ENCODE peak calls at places on chromosomes 7 and 10, in four cellular contexts. D, R, E and B are unnamed samples.

GRCh38 chr7:121621947-121622346 is 225.8 kb upstream of the FAM3C start:
- DNase-seq in D (no peak), R (no peak), E (no peak), B (no peak)

GRCh38 chr10:97631098-97631497 is 2.2 kb downstream of the MORN4 start:
- DNase-seq in D (no peak), R (no peak), E (no peak), B (no peak)

GRCh38 chr10:29784175-29784773 is 149.5 kb upstream of the SVIL start:
- DNase-seq in D (peak; percentile 89), R (peak; percentile 77), E (peak; percentile 99), B (peak; percentile 97)

GRCh38 chr7:901388-902154 is 25.2 kb downstream of the GET4 start:
- DNase-seq in D (peak; percentile 74), R (peak; percentile 100), E (peak; percentile 78), B (no peak)

GRCh38 chr10:75460059-75460458 is 28.6 kb downstream of the LRMDA start:
- DNase-seq in D (no peak), R (no peak), E (no peak), B (no peak)

GRCh38 chr10:69629897-69630650 is at the start of gene FAM241B:
- DNase-seq in D (no peak), R (peak; percentile 94), E (no peak), B (no peak)

GRCh38 chr10:120514035-120514620 is 57.1 kb downstream of the PLPP4 start:
- DNase-seq in D (no peak), R (no peak), E (peak; percentile 29), B (no peak)

GRCh38 chr7:131653418-131654248 is 97.2 kb upstream of the PODXL start:
- DNase-seq in D (no peak), R (peak; percentile 51), E (no peak), B (no peak)

GRCh38 chr10:75744242-75744641 is 312.8 kb downstream of the LRMDA start:
- DNase-seq in D (peak; percentile 73), R (no peak), E (no peak), B (no peak)

GRCh38 chr7:49631071-49631826 is 142.2 kb upstream of the VWC2 start:
- DNase-seq in D (no peak), R (no peak), E (no peak), B (no peak)

GRCh38 chr10:47315426-47315825 is 6.8 kb upstream of the GDF2 start:
- DNase-seq in D (no peak), R (no peak), E (no peak), B (no peak)

GRCh38 chr7:101496017-101496416 is 133.1 kb downstream of the MYL10 start:
- DNase-seq in D (no peak), R (no peak), E (no peak), B (no peak)

GRCh38 chr7:133919810-133920209 is 207.3 kb upstream of the LRGUK start:
- DNase-seq in D (no peak), R (no peak), E (no peak), B (no peak)

GRCh38 chr10:62224606-62225005 is 44.0 kb downstream of the RTKN2 start:
- DNase-seq in D (no peak), R (peak; percentile 23), E (no peak), B (no peak)

GRCh38 chr7:15720849-15721471 is 34.5 kb upstream of the MEOX2 start:
- DNase-seq in D (peak; percentile 38), R (peak; percentile 7), E (peak; percentile 39), B (peak; percentile 2)

GRCh38 chr7:4261038-4261960 is 420.8 kb upstream of the FOXK1 start:
- DNase-seq in D (no peak), R (no peak), E (no peak), B (no peak)

GRCh38 chr7:130356760-130357611 is 12.4 kb downstream of the CPA5 start:
- DNase-seq in D (no peak), R (no peak), E (peak; percentile 82), B (no peak)

GRCh38 chr10:77442790-77443189 is 194.8 kb downstream of the KCNMA1 start:
- DNase-seq in D (no peak), R (no peak), E (no peak), B (no peak)

GRCh38 chr10:93074137-93074596 is 474 bp downstream of the CYP26A1 start:
- DNase-seq in D (no peak), R (no peak), E (no peak), B (no peak)

GRCh38 chr7:92847305-92847704 is 10.9 kb upstream of the CDK6 start:
- DNase-seq in D (no peak), R (no peak), E (no peak), B (no peak)

GRCh38 chr10:24958701-24959392 is 6.4 kb upstream of the PRTFDC1 start:
- DNase-seq in D (peak; percentile 84), R (no peak), E (peak; percentile 53), B (no peak)

GRCh38 chr10:62939698-62940097 is 123.5 kb upstream of the EGR2 start:
- DNase-seq in D (no peak), R (no peak), E (no peak), B (no peak)

GRCh38 chr7:105337529-105337928 is 51.2 kb downstream of the SRPK2 start:
- DNase-seq in D (no peak), R (no peak), E (no peak), B (no peak)

GRCh38 chr10:34815174-34816066 is at the start of gene PARD3:
- DNase-seq in D (no peak), R (peak; percentile 80), E (no peak), B (no peak)

GRCh38 chr10:105102977-105103376 is 461.9 kb downstream of the SORCS3 start:
- DNase-seq in D (no peak), R (no peak), E (no peak), B (no peak)

GRCh38 chr10:128859738-128860386 is 607.2 kb upstream of the MGMT start:
- DNase-seq in D (no peak), R (no peak), E (no peak), B (peak; percentile 20)

GRCh38 chr7:35021445-35021844 is 15.8 kb downstream of the DPY19L1 start:
- DNase-seq in D (no peak), R (no peak), E (no peak), B (no peak)

GRCh38 chr10:24318517-24318916 is 109.6 kb downstream of the KIAA1217 start:
- DNase-seq in D (no peak), R (no peak), E (no peak), B (no peak)

GRCh38 chr10:72784551-72785421 is 92.8 kb downstream of the MCU start:
- DNase-seq in D (peak; percentile 53), R (peak; percentile 45), E (peak; percentile 80), B (peak; percentile 17)